ENCODE peak calls at places on chromosome 19, in eight cellular contexts. One of them, this sample, is unnamed.

GRCh38 chr19:42450314-42450934 is 7.7 kb upstream of the CXCL17 start:
- DNase-seq in HT1080: peak
- DNase-seq in heart right ventricle: peak
- DNase-seq in DMS53: peak
- DNase-seq in dorsolateral prefrontal cortex: peak
- DNase-seq in cardiac fibroblast: peak
- DNase-seq in NCI-H1092: peak
- DNase-seq in fibroblast of the aortic adventitia: peak
- DNase-seq in this sample: peak

GRCh38 chr19:28574212-28574611 is 638.7 kb downstream of the UQCRFS1 start:
- DNase-seq in DMS53: no peak
- DNase-seq in fibroblast of the aortic adventitia: no peak
- DNase-seq in heart right ventricle: no peak
- DNase-seq in dorsolateral prefrontal cortex: no peak
- DNase-seq in HT1080: no peak
- DNase-seq in cardiac fibroblast: no peak
- DNase-seq in NCI-H1092: no peak
- DNase-seq in this sample: no peak

GRCh38 chr19:10874019-10874418 is 2.7 kb downstream of the CARM1 start:
- DNase-seq in fibroblast of the aortic adventitia: no peak
- DNase-seq in HT1080: no peak
- DNase-seq in DMS53: no peak
- DNase-seq in cardiac fibroblast: no peak
- DNase-seq in heart right ventricle: no peak
- DNase-seq in dorsolateral prefrontal cortex: no peak
- DNase-seq in NCI-H1092: no peak
- DNase-seq in this sample: no peak

GRCh38 chr19:46416077-46416709 is 2.8 kb upstream of the CCDC8 start:
- DNase-seq in cardiac fibroblast: peak
- DNase-seq in HT1080: no peak
- DNase-seq in DMS53: peak
- DNase-seq in fibroblast of the aortic adventitia: peak
- DNase-seq in heart right ventricle: peak
- DNase-seq in NCI-H1092: peak
- DNase-seq in dorsolateral prefrontal cortex: peak
- DNase-seq in this sample: peak

GRCh38 chr19:56476671-56477428 is at the start of gene ZNF667:
- DNase-seq in fibroblast of the aortic adventitia: peak
- DNase-seq in heart right ventricle: no peak
- DNase-seq in NCI-H1092: no peak
- DNase-seq in DMS53: peak
- DNase-seq in HT1080: no peak
- DNase-seq in dorsolateral prefrontal cortex: peak
- DNase-seq in cardiac fibroblast: peak
- DNase-seq in this sample: peak

GRCh38 chr19:590750-591098 is 1.0 kb downstream of the HCN2 start:
- DNase-seq in HT1080: no peak
- DNase-seq in dorsolateral prefrontal cortex: no peak
- DNase-seq in fibroblast of the aortic adventitia: no peak
- DNase-seq in NCI-H1092: no peak
- DNase-seq in cardiac fibroblast: no peak
- DNase-seq in DMS53: peak
- DNase-seq in heart right ventricle: no peak
- DNase-seq in this sample: no peak

GRCh38 chr19:1425102-1425842 is 12.9 kb upstream of the RPS15 start:
- DNase-seq in heart right ventricle: no peak
- DNase-seq in cardiac fibroblast: no peak
- DNase-seq in DMS53: peak
- DNase-seq in NCI-H1092: no peak
- DNase-seq in HT1080: no peak
- DNase-seq in dorsolateral prefrontal cortex: no peak
- DNase-seq in fibroblast of the aortic adventitia: no peak
- DNase-seq in this sample: no peak

GRCh38 chr19:49987159-49987698 is 26.3 kb upstream of the SIGLEC11 start:
- DNase-seq in heart right ventricle: peak
- DNase-seq in HT1080: peak
- DNase-seq in fibroblast of the aortic adventitia: peak
- DNase-seq in dorsolateral prefrontal cortex: no peak
- DNase-seq in NCI-H1092: no peak
- DNase-seq in cardiac fibroblast: peak
- DNase-seq in DMS53: peak
- DNase-seq in this sample: peak

GRCh38 chr19:6723108-6723618 is 2.7 kb upstream of the C3 start:
- DNase-seq in DMS53: no peak
- DNase-seq in fibroblast of the aortic adventitia: peak
- DNase-seq in dorsolateral prefrontal cortex: no peak
- DNase-seq in HT1080: no peak
- DNase-seq in NCI-H1092: no peak
- DNase-seq in heart right ventricle: no peak
- DNase-seq in cardiac fibroblast: peak
- DNase-seq in this sample: no peak

This sample was measured in anterior cingulate cortex.